ENCODE peak calls at places on chromosome 17, in five cellular contexts. One of them, this sample, is unnamed.

GRCh38 chr17:37506678-37507077 is 17.0 kb downstream of the DUSP14 start:
- DNase-seq in transverse colon: no peak
- DNase-seq in psoas muscle: no peak
- DNase-seq in GM12865: peak; percentile 56
- DNase-seq in colonic mucosa: no peak
- DNase-seq in this sample: no peak

GRCh38 chr17:4497101-4497824 is 1.4 kb upstream of the SPNS2 start:
- DNase-seq in transverse colon: no peak
- DNase-seq in psoas muscle: peak; percentile 72
- DNase-seq in GM12865: peak; percentile 51
- DNase-seq in colonic mucosa: no peak
- DNase-seq in this sample: no peak

GRCh38 chr17:71975331-71975801 is 145.5 kb upstream of the SOX9 start:
- DNase-seq in transverse colon: peak; percentile 75
- DNase-seq in psoas muscle: peak; percentile 83
- DNase-seq in GM12865: no peak
- DNase-seq in colonic mucosa: peak; percentile 86
- DNase-seq in this sample: no peak

GRCh38 chr17:32813021-32813420 is 63.9 kb downstream of the MYO1D start:
- DNase-seq in transverse colon: no peak
- DNase-seq in psoas muscle: no peak
- DNase-seq in GM12865: no peak
- DNase-seq in colonic mucosa: no peak
- DNase-seq in this sample: peak; percentile 80

GRCh38 chr17:32551186-32551955 is 64.6 kb downstream of the CDK5R1 start:
- DNase-seq in transverse colon: no peak
- DNase-seq in psoas muscle: no peak
- DNase-seq in GM12865: peak; percentile 80
- DNase-seq in colonic mucosa: no peak
- DNase-seq in this sample: peak; percentile 7

GRCh38 chr17:31803494-31804213 is 55.4 kb downstream of the COPRS start:
- DNase-seq in transverse colon: peak; percentile 48
- DNase-seq in psoas muscle: no peak
- DNase-seq in GM12865: no peak
- DNase-seq in colonic mucosa: peak; percentile 51
- DNase-seq in this sample: no peak

GRCh38 chr17:37732313-37732712 is 12.5 kb downstream of the HNF1B start:
- DNase-seq in transverse colon: no peak
- DNase-seq in psoas muscle: no peak
- DNase-seq in GM12865: no peak
- DNase-seq in colonic mucosa: no peak
- DNase-seq in this sample: no peak

GRCh38 chr17:2222901-2223616 is 80.5 kb downstream of the SMG6 start:
- DNase-seq in transverse colon: peak; percentile 57
- DNase-seq in psoas muscle: peak; percentile 84
- DNase-seq in GM12865: peak; percentile 91
- DNase-seq in colonic mucosa: peak; percentile 44
- DNase-seq in this sample: no peak

GRCh38 chr17:33725675-33726271 is 432.7 kb upstream of the ASIC2 start:
- DNase-seq in transverse colon: peak; percentile 24
- DNase-seq in psoas muscle: no peak
- DNase-seq in GM12865: peak; percentile 42
- DNase-seq in colonic mucosa: peak; percentile 19
- DNase-seq in this sample: no peak

GRCh38 chr17:39084558-39084957 is 66.9 kb downstream of the PLXDC1 start:
- DNase-seq in transverse colon: no peak
- DNase-seq in psoas muscle: no peak
- DNase-seq in GM12865: no peak
- DNase-seq in colonic mucosa: no peak
- DNase-seq in this sample: no peak

GRCh38 chr17:82932146-82933005 is 92.6 kb upstream of the ZNF750 start:
- DNase-seq in transverse colon: no peak
- DNase-seq in psoas muscle: peak; percentile 35
- DNase-seq in GM12865: no peak
- DNase-seq in colonic mucosa: no peak
- DNase-seq in this sample: no peak

GRCh38 chr17:67272312-67273050 is 27.5 kb upstream of the HELZ start:
- DNase-seq in transverse colon: no peak
- DNase-seq in psoas muscle: no peak
- DNase-seq in GM12865: peak; percentile 42
- DNase-seq in colonic mucosa: no peak
- DNase-seq in this sample: no peak

GRCh38 chr17:34503804-34504203 is 75.6 kb upstream of the TMEM132E start:
- DNase-seq in transverse colon: peak; percentile 14
- DNase-seq in psoas muscle: no peak
- DNase-seq in GM12865: peak; percentile 50
- DNase-seq in colonic mucosa: no peak
- DNase-seq in this sample: no peak

GRCh38 chr17:40024901-40025300 is 9.7 kb downstream of the CSF3 start:
- DNase-seq in transverse colon: no peak
- DNase-seq in psoas muscle: no peak
- DNase-seq in GM12865: no peak
- DNase-seq in colonic mucosa: no peak
- DNase-seq in this sample: no peak

GRCh38 chr17:40339068-40339699 is 25.4 kb downstream of the GJD3 start:
- DNase-seq in transverse colon: peak; percentile 9
- DNase-seq in psoas muscle: no peak
- DNase-seq in GM12865: no peak
- DNase-seq in colonic mucosa: no peak
- DNase-seq in this sample: no peak

GRCh38 chr17:78294776-78295175 is 63.3 kb downstream of the TMEM235 start:
- DNase-seq in transverse colon: no peak
- DNase-seq in psoas muscle: no peak
- DNase-seq in GM12865: no peak
- DNase-seq in colonic mucosa: no peak
- DNase-seq in this sample: peak; percentile 58

GRCh38 chr17:64256913-64257807 is 5.9 kb downstream of the TEX2 start:
- DNase-seq in transverse colon: no peak
- DNase-seq in psoas muscle: no peak
- DNase-seq in GM12865: no peak
- DNase-seq in colonic mucosa: no peak
- DNase-seq in this sample: no peak

GRCh38 chr17:27997044-27997401 is 45.5 kb upstream of the NLK start:
- DNase-seq in transverse colon: no peak
- DNase-seq in psoas muscle: no peak
- DNase-seq in GM12865: no peak
- DNase-seq in colonic mucosa: no peak
- DNase-seq in this sample: no peak

GRCh38 chr17:20896153-20896649 is 146.6 kb downstream of the USP22 start:
- DNase-seq in transverse colon: peak; percentile 13
- DNase-seq in psoas muscle: peak; percentile 67
- DNase-seq in GM12865: peak; percentile 6
- DNase-seq in colonic mucosa: peak; percentile 19
- DNase-seq in this sample: no peak

GRCh38 chr17:37657202-37657601 is 14.0 kb upstream of the DDX52 start:
- DNase-seq in transverse colon: no peak
- DNase-seq in psoas muscle: no peak
- DNase-seq in GM12865: no peak
- DNase-seq in colonic mucosa: no peak
- DNase-seq in this sample: no peak

GRCh38 chr17:17070931-17071330 is 28.7 kb downstream of the MPRIP start:
- DNase-seq in transverse colon: peak; percentile 50
- DNase-seq in psoas muscle: no peak
- DNase-seq in GM12865: no peak
- DNase-seq in colonic mucosa: peak; percentile 68
- DNase-seq in this sample: no peak

GRCh38 chr17:83192161-83192788 is 112.9 kb downstream of the METRNL start:
- DNase-seq in transverse colon: peak; percentile 6
- DNase-seq in psoas muscle: peak; percentile 72
- DNase-seq in GM12865: no peak
- DNase-seq in colonic mucosa: peak; percentile 17
- DNase-seq in this sample: no peak

GRCh38 chr17:82937411-82938371 is 97.9 kb upstream of the ZNF750 start:
- DNase-seq in transverse colon: peak; percentile 6
- DNase-seq in psoas muscle: peak; percentile 47
- DNase-seq in GM12865: no peak
- DNase-seq in colonic mucosa: no peak
- DNase-seq in this sample: no peak

GRCh38 chr17:273994-274832 is 78.4 kb downstream of the RPH3AL start:
- DNase-seq in transverse colon: no peak
- DNase-seq in psoas muscle: peak; percentile 49
- DNase-seq in GM12865: no peak
- DNase-seq in colonic mucosa: peak; percentile 12
- DNase-seq in this sample: no peak

GRCh38 chr17:74390680-74391653 is 23.7 kb downstream of the GPR142 start:
- DNase-seq in transverse colon: no peak
- DNase-seq in psoas muscle: peak; percentile 15
- DNase-seq in GM12865: no peak
- DNase-seq in colonic mucosa: no peak
- DNase-seq in this sample: no peak

GRCh38 chr17:44990994-44991393 is 22.9 kb upstream of the C1QL1 start:
- DNase-seq in transverse colon: no peak
- DNase-seq in psoas muscle: no peak
- DNase-seq in GM12865: no peak
- DNase-seq in colonic mucosa: no peak
- DNase-seq in this sample: no peak

GRCh38 chr17:44987883-44988195 is 19.7 kb upstream of the C1QL1 start:
- DNase-seq in transverse colon: no peak
- DNase-seq in psoas muscle: no peak
- DNase-seq in GM12865: no peak
- DNase-seq in colonic mucosa: no peak
- DNase-seq in this sample: no peak

GRCh38 chr17:44988256-44988942 is 20.3 kb upstream of the C1QL1 start:
- DNase-seq in transverse colon: no peak
- DNase-seq in psoas muscle: no peak
- DNase-seq in GM12865: peak; percentile 44
- DNase-seq in colonic mucosa: no peak
- DNase-seq in this sample: no peak

GRCh38 chr17:44987194-44987882 is 19.2 kb upstream of the C1QL1 start:
- DNase-seq in transverse colon: no peak
- DNase-seq in psoas muscle: no peak
- DNase-seq in GM12865: no peak
- DNase-seq in colonic mucosa: no peak
- DNase-seq in this sample: no peak

GRCh38 chr17:44989552-44990138 is 21.5 kb upstream of the C1QL1 start:
- DNase-seq in transverse colon: no peak
- DNase-seq in psoas muscle: no peak
- DNase-seq in GM12865: peak; percentile 77
- DNase-seq in colonic mucosa: no peak
- DNase-seq in this sample: no peak
- TF ChIP-seq CTCF in transverse colon: no peak
- TF ChIP-seq CTCF in psoas muscle: no peak
- TF ChIP-seq CTCF in GM12865: no peak
- TF ChIP-seq CTCF in colonic mucosa: no peak
- TF ChIP-seq CTCF in this sample: no peak

GRCh38 chr17:47942568-47942967 is 1.2 kb downstream of the PNPO start:
- DNase-seq in transverse colon: no peak
- DNase-seq in psoas muscle: no peak
- DNase-seq in GM12865: no peak
- DNase-seq in colonic mucosa: no peak
- DNase-seq in this sample: no peak
- H3K4me3 ChIP-seq in transverse colon: no peak overlapping the region
- H3K4me3 ChIP-seq in psoas muscle: peak overlapping the region; percentile 99
- H3K4me3 ChIP-seq in GM12865: peak overlapping the region; percentile 89
- H3K4me3 ChIP-seq in colonic mucosa: peak overlapping the region; percentile 65
- H3K4me3 ChIP-seq in this sample: peak overlapping the region; percentile 85

GRCh38 chr17:79985951-79986391 is 49.7 kb downstream of the TBC1D16 start:
- DNase-seq in transverse colon: no peak
- DNase-seq in psoas muscle: peak; percentile 36
- DNase-seq in GM12865: no peak
- DNase-seq in colonic mucosa: no peak
- DNase-seq in this sample: no peak
- TF ChIP-seq CTCF in transverse colon: no peak
- TF ChIP-seq CTCF in psoas muscle: no peak
- TF ChIP-seq CTCF in GM12865: no peak
- TF ChIP-seq CTCF in colonic mucosa: no peak
- TF ChIP-seq CTCF in this sample: no peak

GRCh38 chr17:19799796-19800195 is 51.7 kb upstream of the ALDH3A1 start:
- DNase-seq in transverse colon: no peak
- DNase-seq in psoas muscle: no peak
- DNase-seq in GM12865: no peak
- DNase-seq in colonic mucosa: no peak
- DNase-seq in this sample: no peak

GRCh38 chr17:19805006-19805405 is 56.9 kb upstream of the ALDH3A1 start:
- DNase-seq in transverse colon: no peak
- DNase-seq in psoas muscle: no peak
- DNase-seq in GM12865: no peak
- DNase-seq in colonic mucosa: no peak
- DNase-seq in this sample: peak; percentile 35

GRCh38 chr17:19796457-19796856 is 48.4 kb upstream of the ALDH3A1 start:
- DNase-seq in transverse colon: no peak
- DNase-seq in psoas muscle: no peak
- DNase-seq in GM12865: no peak
- DNase-seq in colonic mucosa: no peak
- DNase-seq in this sample: no peak

DNA sequence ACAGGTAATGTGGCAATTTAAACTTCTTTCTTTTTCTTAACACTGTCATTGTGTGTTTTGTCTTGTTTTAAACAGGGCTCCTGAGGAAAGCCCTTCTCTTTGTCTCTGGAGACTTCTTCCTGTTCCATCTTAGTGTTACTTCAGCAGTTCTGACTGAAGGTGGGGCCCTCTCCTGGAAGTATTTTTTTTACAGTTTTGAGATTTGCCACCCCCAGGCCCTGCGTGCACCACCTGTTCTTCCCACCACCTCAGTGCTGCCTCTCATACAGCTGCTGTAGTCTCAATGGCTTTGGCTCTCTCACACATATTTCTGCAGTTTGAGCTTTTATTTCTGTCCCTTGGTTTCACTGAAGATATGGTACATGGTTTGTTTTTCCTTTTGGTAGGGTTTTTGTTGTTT is 52.5 kb upstream of the ALDH3A1 start:
- DNase-seq in transverse colon: no peak
- DNase-seq in psoas muscle: no peak
- DNase-seq in GM12865: peak; percentile 16
- DNase-seq in colonic mucosa: no peak
- DNase-seq in this sample: no peak
- H3K4me3 ChIP-seq in transverse colon: no peak overlapping the region
- H3K4me3 ChIP-seq in psoas muscle: no peak overlapping the region
- H3K4me3 ChIP-seq in GM12865: no peak overlapping the region
- H3K4me3 ChIP-seq in colonic mucosa: no peak overlapping the region
- H3K4me3 ChIP-seq in this sample: no peak overlapping the region